ENCODE peak calls at places on chromosomes 11 and 22, in nine cellular contexts. L, J, R, H, I, W, O, P and U are unnamed samples.

GRCh38 chr11:12546660-12547059 is 127.6 kb upstream of the TEAD1 start:
- DNase-seq in L (no peak), J (no peak), R (no peak), H (no peak), I (no peak), W (no peak), O (no peak), P (no peak), U (no peak)

GRCh38 chr11:17846852-17847453 is 112.4 kb downstream of the KCNC1 start:
- DNase-seq in L (no peak), J (no peak), R (no peak), H (peak), I (no peak), W (peak), O (no peak), P (no peak), U (no peak)

GRCh38 chr11:94597896-94598295 is 30.7 kb downstream of the PIWIL4 start:
- DNase-seq in L (no peak), J (no peak), R (no peak), H (peak), I (no peak), W (peak), O (no peak), P (no peak), U (no peak)

GRCh38 chr22:43126506-43127165 is 16.1 kb downstream of the BIK start:
- DNase-seq in L (no peak), J (no peak), R (no peak), H (no peak), I (no peak), W (peak), O (no peak), P (no peak), U (no peak)

GRCh38 chr22:18001040-18001893 is 23.1 kb downstream of the MICAL3 start:
- DNase-seq in L (peak), J (peak), R (peak), H (peak), I (peak), W (peak), O (no peak), P (peak), U (peak)

GRCh38 chr11:12064954-12065280 is 45.5 kb upstream of the MICAL2 start:
- DNase-seq in L (no peak), J (no peak), R (no peak), H (no peak), I (no peak), W (no peak), O (no peak), P (no peak), U (no peak)

GRCh38 chr22:26169312-26170111 is at the start of gene SEZ6L:
- DNase-seq in L (no peak), J (peak), R (no peak), H (no peak), I (no peak), W (no peak), O (no peak), P (no peak), U (peak)

GRCh38 chr22:36375071-36375980 is 12.4 kb downstream of the MYH9 start:
- DNase-seq in L (no peak), J (no peak), R (no peak), H (no peak), I (no peak), W (no peak), O (no peak), P (no peak), U (no peak)

GRCh38 chr11:93577291-93577690 is 34.1 kb upstream of the SMCO4 start:
- DNase-seq in L (no peak), J (no peak), R (no peak), H (no peak), I (no peak), W (peak), O (no peak), P (no peak), U (no peak)

GRCh38 chr11:113664069-113664980 is 41.8 kb downstream of the TMPRSS5 start:
- DNase-seq in L (no peak), J (no peak), R (no peak), H (no peak), I (no peak), W (peak), O (no peak), P (no peak), U (no peak)